ENCODE peak calls at places on chromosomes 13 and 19, in four cellular contexts. O, F, M and S are unnamed samples. For H3K4me1, the result is how much of the 10 kb centered on the place peaks cover.

GRCh38 chr19:57813919-57814504 is 701 bp downstream of the ZNF552 start:
- DNase-seq in M (no peak), F (no peak), O (no peak), S (no peak)

GRCh38 chr19:5691205-5691929 is 1.3 kb downstream of the RPL36 start:
- DNase-seq in F (peak), O (peak), M (peak), S (peak)

GRCh38 chr13:110259651-110260050 is 47.3 kb downstream of the COL4A1 start:
- DNase-seq in F (no peak), M (no peak), O (no peak), S (no peak)

GRCh38 chr19:4366666-4367335 is 23.4 kb downstream of the MPND start:
- DNase-seq in M (no peak), F (no peak), O (no peak), S (no peak)

GRCh38 chr19:1090731-1091543 is 4.2 kb downstream of the POLR2E start:
- DNase-seq in O (no peak), F (no peak), M (no peak), S (no peak)

GRCh38 chr19:45061965-45062364 is 14.3 kb downstream of the ZNF296 start:
- DNase-seq in O (no peak), M (no peak), F (no peak), S (no peak)

GRCh38 chr19:342801-343421 is 1.7 kb downstream of the MIER2 start:
- DNase-seq in O (peak), M (peak), F (peak), S (peak)

GRCh38 chr19:31586282-31586681 is 237.0 kb upstream of the TSHZ3 start:
- DNase-seq in F (peak), M (no peak), O (no peak), S (no peak)

GRCh38 chr13:76879211-76879875 is 6.9 kb downstream of the KCTD12 start:
- DNase-seq in M (peak), O (peak), F (peak), S (peak)

GRCh38 chr13:40152145-40152544 is 496.7 kb downstream of the COG6 start:
- DNase-seq in F (peak), O (no peak), M (peak), S (no peak)

GRCh38 chr19:45271709-45272108 is 20.6 kb downstream of the MARK4 start:
- DNase-seq in M (no peak), O (no peak), F (no peak), S (no peak)

GRCh38 chr19:36685835-36686234 is 1.6 kb upstream of the ZNF567 start:
- DNase-seq in F (no peak), O (no peak), M (no peak), S (no peak)

GRCh38 chr19:38317104-38317612 is 1.4 kb upstream of the YIF1B start:
- DNase-seq in F (no peak), O (peak), M (no peak), S (no peak)

GRCh38 chr13:113915786-113916329 is 52.0 kb upstream of the GAS6 start:
- DNase-seq in O (no peak), M (no peak), F (no peak), S (no peak)

GRCh38 chr13:50119593-50119992 is 104.3 kb downstream of the KCNRG start:
- DNase-seq in O (no peak), M (no peak), F (peak), S (no peak)

GRCh38 chr13:21434588-21434987 is 24.5 kb downstream of the ZDHHC20 start:
- DNase-seq in F (no peak), O (no peak), M (no peak), S (no peak)

GRCh38 chr13:97189943-97190342 is 32.2 kb upstream of the MBNL2 start:
- DNase-seq in O (no peak), F (no peak), M (no peak), S (no peak)

GRCh38 chr13:31982540-31982939 is 49.0 kb upstream of the FRY start:
- DNase-seq in F (peak), M (peak), O (no peak), S (peak)

GRCh38 chr13:32056316-32056715 is 24.7 kb downstream of the FRY start:
- DNase-seq in M (no peak), O (no peak), F (no peak), S (no peak)

GRCh38 chr19:29774126-29774525 is 37.7 kb upstream of the CCNE1 start:
- DNase-seq in M (no peak), F (no peak), O (no peak), S (no peak)

GRCh38 chr13:113298001-113298945 is 1.2 kb downstream of the LAMP1 start:
- DNase-seq in F (no peak), M (no peak), O (no peak), S (no peak)

GRCh38 chr19:4803736-4804695 is 12.5 kb downstream of the FEM1A start:
- DNase-seq in O (peak), M (no peak), F (peak), S (peak)

GRCh38 chr13:30120133-30120822 is 187.1 kb downstream of the KATNAL1 start:
- DNase-seq in M (no peak), O (no peak), F (no peak), S (no peak)

GRCh38 chr13:73060251-73061160 is 1.7 kb downstream of the KLF5 start:
- DNase-seq in O (peak), M (peak), F (peak), S (peak)

GRCh38 chr19:12260236-12260635 is 34.4 kb downstream of the ZNF44 start:
- DNase-seq in O (no peak), M (no peak), F (no peak), S (no peak)

GRCh38 chr19:33217881-33218280 is 7.8 kb downstream of the SLC7A10 start:
- DNase-seq in M (no peak), F (no peak), O (peak), S (no peak)

GRCh38 chr19:33214621-33215020 is 11.0 kb downstream of the SLC7A10 start:
- DNase-seq in O (peak), M (no peak), F (peak), S (no peak)

GRCh38 chr19:33215438-33216197 is 10.0 kb downstream of the SLC7A10 start:
- DNase-seq in F (no peak), O (peak), M (no peak), S (no peak)

GRCh38 chr19:33219261-33219812 is 6.3 kb downstream of the SLC7A10 start:
- DNase-seq in F (peak), O (peak), M (no peak), S (no peak)

GRCh38 chr19:33216198-33216830 is 9.3 kb downstream of the SLC7A10 start:
- DNase-seq in F (no peak), M (no peak), O (peak), S (no peak)
- TF ChIP-seq CTCF in F (no peak), M (no peak), O (no peak), S (no peak)

DNA sequence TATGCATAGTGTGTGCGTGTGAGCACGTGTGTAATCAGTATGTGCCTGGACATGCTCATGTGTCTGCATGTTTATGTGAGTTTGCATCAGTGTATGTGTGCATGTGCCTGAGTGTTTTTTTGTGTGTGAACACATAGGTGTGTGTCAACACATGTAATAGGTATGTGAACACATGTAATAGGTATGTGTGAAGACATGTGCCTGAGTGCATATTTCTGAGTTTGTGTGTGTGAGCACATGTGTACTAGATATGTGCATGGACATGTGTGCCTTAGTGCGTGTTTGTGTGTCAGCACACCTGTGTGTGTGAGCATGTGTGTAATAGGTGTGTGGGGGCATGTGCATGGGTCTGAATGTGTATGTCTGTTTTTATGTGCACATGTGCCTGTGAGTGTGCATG is 7.4 kb downstream of the SPPL2B start:
- DNase-seq in O (no peak), M (no peak), F (no peak), S (no peak)
- H3K4me1 ChIP-seq in O (under half), M (under half), F (under half), S (under half)

DNA sequence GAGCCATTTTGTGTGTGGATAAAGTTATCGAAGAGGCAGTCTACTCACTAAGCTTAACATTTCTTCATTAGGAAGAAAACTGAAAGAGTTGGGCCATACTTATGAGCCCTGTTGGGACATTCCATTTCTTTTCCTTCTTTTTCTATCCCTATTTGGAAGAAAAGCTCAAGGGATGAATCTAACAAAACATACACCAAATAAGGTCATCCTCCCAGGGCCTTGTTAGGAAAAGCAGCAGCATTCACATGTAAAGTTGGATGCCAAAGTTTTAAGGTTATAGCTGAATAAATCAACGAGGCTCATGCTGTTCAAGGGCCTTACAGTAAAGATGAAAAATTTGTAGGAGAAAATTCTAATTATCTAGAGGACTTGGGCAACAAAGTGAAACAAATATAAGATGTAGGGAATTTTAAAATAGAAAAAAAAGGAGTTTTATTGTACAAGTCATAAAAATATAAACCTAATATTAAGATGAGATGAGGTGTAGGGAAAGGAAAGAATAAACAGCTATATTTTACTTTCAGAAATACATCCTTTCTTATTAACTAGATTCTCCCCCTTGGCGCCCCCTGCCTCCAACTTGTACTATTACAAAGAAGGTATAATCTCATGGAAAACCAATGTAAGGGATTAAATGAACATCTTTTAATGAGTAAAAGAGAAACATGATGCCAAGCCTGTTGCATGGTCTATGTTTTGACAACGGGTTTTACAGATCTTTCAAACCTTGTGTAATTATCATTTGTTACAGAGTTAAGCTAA is 160.4 kb downstream of the PCDH20 start:
- DNase-seq in O (no peak), F (no peak), M (no peak), S (no peak)
- TF ChIP-seq CTCF in O (no peak), F (peak), M (no peak), S (no peak)

GRCh38 chr19:19386373-19386869 is 19.1 kb upstream of the GATAD2A start:
- DNase-seq in M (no peak), O (no peak), F (no peak), S (no peak)
- H3K4me1 ChIP-seq in M (under half), O (under half), F (under half), S (under half)

DNA sequence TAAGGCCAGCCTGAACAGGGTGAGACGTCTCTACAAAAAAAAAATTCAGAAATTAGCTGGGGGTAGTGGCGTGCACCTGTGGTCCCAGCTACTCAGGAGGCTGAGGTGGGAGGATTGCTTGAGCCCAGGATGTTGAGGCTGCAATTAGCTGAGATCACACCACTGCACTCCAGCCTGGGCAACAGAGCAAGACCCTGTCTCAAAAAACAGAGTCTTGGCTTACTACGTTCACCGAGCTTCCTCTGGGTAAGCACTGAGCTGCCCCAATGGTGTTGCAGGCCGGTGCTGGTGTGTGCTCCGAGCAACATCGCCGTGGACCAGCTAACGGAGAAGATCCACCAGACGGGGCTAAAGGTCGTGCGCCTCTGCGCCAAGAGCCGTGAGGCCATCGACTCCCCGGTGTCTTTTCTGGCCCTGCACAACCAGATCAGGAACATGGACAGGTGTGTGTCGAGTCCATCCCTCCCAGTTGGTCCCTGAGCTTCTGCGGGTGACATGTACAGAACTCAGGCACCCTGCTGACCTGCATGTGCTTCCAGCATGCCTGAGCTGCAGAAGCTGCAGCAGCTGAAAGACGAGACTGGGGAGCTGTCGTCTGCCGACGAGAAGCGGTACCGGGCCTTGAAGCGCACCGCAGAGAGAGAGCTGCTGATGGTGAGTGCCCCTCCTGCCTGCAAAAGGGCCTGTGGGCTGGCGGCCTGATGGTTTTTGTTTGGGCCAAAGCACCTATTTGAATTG is 24.1 kb downstream of the UPF1 start:
- DNase-seq in F (no peak), O (no peak), M (no peak), S (no peak)
- TF ChIP-seq CTCF in F (no peak), O (no peak), M (no peak), S (no peak)

GRCh38 chr13:26991508-26992181 is 180.0 kb downstream of the USP12 start:
- DNase-seq in M (no peak), F (peak), O (no peak), S (peak)
- H3K4me1 ChIP-seq in M (under half), F (under half), O (under half), S (under half)

GRCh38 chr19:15113245-15114152 is 6.3 kb downstream of the SYDE1 start:
- DNase-seq in F (no peak), O (peak), M (no peak), S (no peak)

GRCh38 chr19:15116856-15117255 is 9.7 kb downstream of the SYDE1 start:
- DNase-seq in O (no peak), F (no peak), M (no peak), S (no peak)

GRCh38 chr19:15114153-15114540 is 6.9 kb downstream of the SYDE1 start:
- DNase-seq in F (peak), O (no peak), M (no peak), S (no peak)

GRCh38 chr19:15115762-15116615 is 8.8 kb downstream of the SYDE1 start:
- DNase-seq in F (no peak), O (no peak), M (no peak), S (no peak)

GRCh38 chr19:15115080-15115479 is 7.9 kb downstream of the SYDE1 start:
- DNase-seq in O (no peak), M (peak), F (peak), S (peak)
- TF ChIP-seq CTCF in O (no peak), M (no peak), F (no peak), S (no peak)